ENCODE peak calls at places on chromosomes 7 and 10, in five cellular contexts. Y is stimulated activated CD4-positive, alpha-beta T cell treated with anti-CD3 and anti-CD28 coated beads, Interleukin-2, amount 100 ng/mL, for 48 hours; A is activated naive CD4-positive, alpha-beta T cell treated with anti-CD3 and anti-CD28 coated beads for 36 hours; I is upper lobe of right lung; Z is neural progenitor cell. M is an unnamed sample.

GRCh38 chr10:44293306-44293778 is 91.6 kb downstream of the CXCL12 start:
- DNase-seq in Y (no peak), A (no peak), I (no peak), Z (peak; percentile 8), M (no peak)

GRCh38 chr7:38120076-38120475 is 58.0 kb upstream of the STARD3NL start:
- DNase-seq in Y (no peak), A (no peak), I (no peak), Z (no peak), M (no peak)

GRCh38 chr7:64630496-64630895 is 35.4 kb upstream of the ZNF107 start:
- DNase-seq in Y (no peak), A (no peak), I (no peak), Z (no peak), M (peak; percentile 4)

GRCh38 chr10:58268454-58268945 is 462 bp upstream of the CISD1 start:
- DNase-seq in Y (no peak), A (no peak), I (no peak), Z (no peak), M (no peak)

GRCh38 chr7:105611856-105612775 is 30.8 kb upstream of the EFCAB10 start:
- DNase-seq in Y (no peak), A (no peak), I (peak; percentile 23), Z (no peak), M (peak; percentile 19)

GRCh38 chr10:29184601-29185000 is 104.3 kb upstream of the LYZL1 start:
- DNase-seq in Y (no peak), A (no peak), I (no peak), Z (no peak), M (no peak)

GRCh38 chr10:74875966-74876365 is 49.6 kb downstream of the KAT6B start:
- DNase-seq in Y (no peak), A (no peak), I (no peak), Z (no peak), M (no peak)

GRCh38 chr10:117262296-117263293 is 21.7 kb downstream of the SLC18A2 start:
- DNase-seq in Y (no peak), A (no peak), I (no peak), Z (no peak), M (no peak)

GRCh38 chr7:128832880-128833147 is 2.6 kb downstream of the FLNC start:
- DNase-seq in Y (no peak), A (no peak), I (no peak), Z (no peak), M (no peak)

GRCh38 chr7:132117181-132117580 is 459.1 kb downstream of the PLXNA4 start:
- DNase-seq in Y (no peak), A (no peak), I (no peak), Z (no peak), M (peak; percentile 60)

GRCh38 chr10:99740933-99741559 is 9.0 kb downstream of the CUTC start:
- DNase-seq in Y (no peak), A (no peak), I (no peak), Z (no peak), M (no peak)

GRCh38 chr7:596819-597182 is 77.2 kb upstream of the PDGFA start:
- DNase-seq in Y (no peak), A (no peak), I (no peak), Z (no peak), M (no peak)

GRCh38 chr7:25752967-25753791 is 398.8 kb upstream of the NFE2L3 start:
- DNase-seq in Y (no peak), A (no peak), I (no peak), Z (peak; percentile 87), M (peak; percentile 84)

GRCh38 chr10:45580781-45581496 is 91.6 kb downstream of the ZFAND4 start:
- DNase-seq in Y (no peak), A (peak; percentile 64), I (no peak), Z (no peak), M (no peak)

GRCh38 chr10:59674211-59674836 is 35.3 kb downstream of the SLC16A9 start:
- DNase-seq in Y (no peak), A (no peak), I (no peak), Z (no peak), M (peak; percentile 65)

GRCh38 chr10:13894412-13895093 is 307.8 kb downstream of the PRPF18 start:
- DNase-seq in Y (no peak), A (no peak), I (no peak), Z (no peak), M (no peak)

GRCh38 chr10:132504501-132505272 is 32.9 kb upstream of the INPP5A start:
- DNase-seq in Y (no peak), A (no peak), I (peak; percentile 38), Z (no peak), M (no peak)

GRCh38 chr7:158816995-158817394 is 12.3 kb downstream of the ESYT2 start:
- DNase-seq in Y (no peak), A (peak; percentile 58), I (peak; percentile 73), Z (no peak), M (peak; percentile 77)